ENCODE peak calls at places on chromosomes 6 and 20, in five cellular contexts. S, N, B, Y and R are unnamed samples.

GRCh38 chr20:17795003-17795402 is 95.2 kb downstream of the BANF2 start:
- DNase-seq in N (no peak), Y (no peak), B (no peak), S (no peak), R (no peak)

GRCh38 chr6:49849121-49849907 is 17.0 kb downstream of the CRISP1 start:
- DNase-seq in N (peak; percentile 20), Y (peak; percentile 51), B (peak; percentile 79), S (no peak), R (peak; percentile 50)

GRCh38 chr6:159978291-159979135 is 9.6 kb downstream of the IGF2R start:
- DNase-seq in S (no peak), N (peak; percentile 56), Y (no peak), B (no peak), R (no peak)

GRCh38 chr6:156864557-156864956 is 87.4 kb downstream of the ARID1B start:
- DNase-seq in B (no peak), N (no peak), S (no peak), Y (peak; percentile 79), R (no peak)

GRCh38 chr6:134299236-134299635 is 18.7 kb downstream of the SGK1 start:
- DNase-seq in N (no peak), Y (peak; percentile 93), B (no peak), S (no peak), R (no peak)

GRCh38 chr20:21513181-21513663 is 642 bp downstream of the NKX2-2 start:
- DNase-seq in Y (no peak), N (peak; percentile 35), S (no peak), B (no peak), R (no peak)

GRCh38 chr6:40285535-40285934 is 301.6 kb downstream of the LRFN2 start:
- DNase-seq in B (no peak), N (no peak), Y (no peak), S (no peak), R (no peak)

GRCh38 chr6:112956696-112957525 is 609.8 kb downstream of the RFPL4B start:
- DNase-seq in B (no peak), N (no peak), Y (peak; percentile 90), S (no peak), R (no peak)

GRCh38 chr6:25013249-25013648 is 77.5 kb upstream of the RIPOR2 start:
- DNase-seq in Y (no peak), B (no peak), S (no peak), N (no peak), R (no peak)

GRCh38 chr6:2376429-2377355 is 131.3 kb upstream of the GMDS start:
- DNase-seq in B (no peak), Y (no peak), N (no peak), S (peak; percentile 44), R (no peak)

GRCh38 chr6:11164717-11165646 is 53.5 kb upstream of the ERVFRD-1 start:
- DNase-seq in S (no peak), Y (no peak), N (no peak), B (no peak), R (peak; percentile 27)